ENCODE peak calls at places on chromosomes 1 and 21, in ten cellular contexts. Z, E, R, L, H, I, F, V, X and J are unnamed samples.

GRCh38 chr1:169143351-169143750 is 36.9 kb downstream of the ATP1B1 start:
- DNase-seq in Z (no peak), E (no peak), R (no peak), L (no peak), H (no peak), I (no peak), F (no peak), V (no peak), X (no peak), J (no peak)

GRCh38 chr1:77511440-77511840 is 171.0 kb downstream of the ZZZ3 start:
- DNase-seq in Z (no peak), E (peak; percentile 69), R (no peak), L (no peak), H (no peak), I (peak; percentile 56), F (no peak), V (no peak), X (no peak), J (peak; percentile 66)

GRCh38 chr1:235867903-235868469 is 1.3 kb upstream of the LYST start:
- DNase-seq in Z (no peak), E (no peak), R (no peak), L (no peak), H (no peak), I (no peak), F (no peak), V (no peak), X (no peak), J (no peak)

GRCh38 chr21:36985761-36986594 is 19.5 kb upstream of the HLCS start:
- DNase-seq in Z (no peak), E (no peak), R (no peak), L (no peak), H (no peak), I (no peak), F (no peak), V (no peak), X (no peak), J (no peak)

GRCh38 chr1:2079396-2080085 is 29.3 kb downstream of the PRKCZ start:
- DNase-seq in Z (no peak), E (no peak), R (no peak), L (no peak), H (no peak), I (no peak), F (peak; percentile 61), V (no peak), X (no peak), J (no peak)

GRCh38 chr21:45507523-45507875 is 34.7 kb downstream of the SLC19A1 start:
- DNase-seq in Z (no peak), E (no peak), R (no peak), L (no peak), H (no peak), I (no peak), F (peak; percentile 47), V (no peak), X (no peak), J (no peak)

GRCh38 chr1:31306278-31306677 is 9.4 kb downstream of the ZCCHC17 start:
- DNase-seq in Z (no peak), E (peak; percentile 90), R (no peak), L (no peak), H (no peak), I (peak; percentile 96), F (no peak), V (no peak), X (no peak), J (peak; percentile 18)

GRCh38 chr1:7113136-7113535 is 327.9 kb downstream of the CAMTA1 start:
- DNase-seq in Z (no peak), E (no peak), R (no peak), L (no peak), H (no peak), I (no peak), F (no peak), V (no peak), X (no peak), J (no peak)

GRCh38 chr1:24437631-24438396 is 22.2 kb downstream of the NIPAL3 start:
- DNase-seq in Z (no peak), E (no peak), R (peak; percentile 30), L (no peak), H (no peak), I (no peak), F (no peak), V (no peak), X (no peak), J (no peak)

GRCh38 chr1:232317336-232317735 is 312.6 kb downstream of the SIPA1L2 start:
- DNase-seq in Z (no peak), E (no peak), R (no peak), L (no peak), H (no peak), I (no peak), F (no peak), V (no peak), X (no peak), J (no peak)

GRCh38 chr1:192066202-192066601 is 92.1 kb upstream of the RGS18 start:
- DNase-seq in Z (no peak), E (no peak), R (no peak), L (no peak), H (no peak), I (no peak), F (no peak), V (no peak), X (no peak), J (no peak)

GRCh38 chr1:172914517-172915144 is 136.1 kb downstream of the TNFSF18 start:
- DNase-seq in Z (no peak), E (no peak), R (no peak), L (no peak), H (no peak), I (peak; percentile 87), F (no peak), V (no peak), X (no peak), J (no peak)

GRCh38 chr1:201597551-201598230 is 58.8 kb downstream of the NAV1 start:
- DNase-seq in Z (no peak), E (no peak), R (peak; percentile 37), L (no peak), H (no peak), I (no peak), F (peak; percentile 91), V (no peak), X (peak; percentile 93), J (no peak)

GRCh38 chr1:239951518-239952130 is 140.1 kb upstream of the FMN2 start:
- DNase-seq in Z (peak; percentile 66), E (peak; percentile 75), R (peak; percentile 22), L (peak; percentile 13), H (peak; percentile 44), I (peak; percentile 60), F (no peak), V (peak; percentile 7), X (peak; percentile 32), J (peak; percentile 84)

GRCh38 chr1:53685272-53686051 is 53.5 kb downstream of the GLIS1 start:
- DNase-seq in Z (no peak), E (peak; percentile 52), R (no peak), L (no peak), H (no peak), I (peak; percentile 26), F (no peak), V (no peak), X (no peak), J (peak; percentile 12)

GRCh38 chr1:173532237-173532636 is 55.1 kb downstream of the PRDX6 start:
- DNase-seq in Z (no peak), E (no peak), R (no peak), L (no peak), H (no peak), I (peak; percentile 27), F (no peak), V (no peak), X (no peak), J (no peak)

GRCh38 chr1:116911779-116912469 is 2.2 kb downstream of the PTGFRN start:
- DNase-seq in Z (no peak), E (no peak), R (no peak), L (no peak), H (peak; percentile 38), I (no peak), F (no peak), V (no peak), X (no peak), J (no peak)

GRCh38 chr1:69737527-69738176 is 169.9 kb downstream of the LRRC7 start:
- DNase-seq in Z (peak; percentile 18), E (peak; percentile 78), R (no peak), L (no peak), H (peak; percentile 23), I (peak; percentile 80), F (no peak), V (no peak), X (no peak), J (peak; percentile 39)

GRCh38 chr1:56355422-56355821 is 223.9 kb downstream of the PLPP3 start:
- DNase-seq in Z (no peak), E (no peak), R (no peak), L (no peak), H (no peak), I (no peak), F (no peak), V (no peak), X (no peak), J (no peak)

GRCh38 chr1:28508435-28508754 is 2.6 kb downstream of the RCC1 start:
- DNase-seq in Z (no peak), E (no peak), R (no peak), L (no peak), H (no peak), I (peak; percentile 26), F (no peak), V (no peak), X (no peak), J (no peak)

GRCh38 chr1:241612533-241613505 is 27.4 kb downstream of the CHML start:
- DNase-seq in Z (peak; percentile 11), E (peak; percentile 92), R (no peak), L (no peak), H (no peak), I (peak; percentile 94), F (no peak), V (no peak), X (no peak), J (peak; percentile 76)

GRCh38 chr1:79259390-79260336 is 253.1 kb upstream of the ADGRL4 start:
- DNase-seq in Z (no peak), E (no peak), R (no peak), L (no peak), H (no peak), I (peak; percentile 51), F (no peak), V (no peak), X (no peak), J (no peak)